ENCODE peak calls at places on chromosomes 3 and 15, in five cellular contexts. One of them, this sample, is unnamed.

GRCh38 chr3:153029350-153029749 is 132.7 kb upstream of the RAP2B start:
- DNase-seq in mesothelial cell of epicardium: no peak
- DNase-seq in fibroblast of mammary gland: peak
- DNase-seq in cardiac muscle cell: peak
- DNase-seq in esophagus muscularis mucosa: no peak
- DNase-seq in this sample: no peak

GRCh38 chr3:187841552-187841951 is 96.3 kb upstream of the BCL6 start:
- DNase-seq in cardiac muscle cell: peak
- DNase-seq in fibroblast of mammary gland: peak
- DNase-seq in mesothelial cell of epicardium: no peak
- DNase-seq in esophagus muscularis mucosa: peak
- DNase-seq in this sample: no peak

GRCh38 chr3:137509354-137510045 is 254.6 kb upstream of the SOX14 start:
- DNase-seq in fibroblast of mammary gland: no peak
- DNase-seq in esophagus muscularis mucosa: no peak
- DNase-seq in mesothelial cell of epicardium: no peak
- DNase-seq in cardiac muscle cell: no peak
- DNase-seq in this sample: no peak

GRCh38 chr3:16290827-16291196 is 25.8 kb downstream of the OXNAD1 start:
- DNase-seq in cardiac muscle cell: peak
- DNase-seq in fibroblast of mammary gland: no peak
- DNase-seq in mesothelial cell of epicardium: no peak
- DNase-seq in esophagus muscularis mucosa: no peak
- DNase-seq in this sample: no peak

GRCh38 chr3:97996988-97997387 is 24.8 kb upstream of the RIOX2 start:
- DNase-seq in esophagus muscularis mucosa: no peak
- DNase-seq in cardiac muscle cell: no peak
- DNase-seq in mesothelial cell of epicardium: no peak
- DNase-seq in fibroblast of mammary gland: no peak
- DNase-seq in this sample: no peak

GRCh38 chr15:92947071-92947730 is 47.1 kb downstream of the CHD2 start:
- DNase-seq in fibroblast of mammary gland: no peak
- DNase-seq in mesothelial cell of epicardium: no peak
- DNase-seq in cardiac muscle cell: no peak
- DNase-seq in esophagus muscularis mucosa: no peak
- DNase-seq in this sample: no peak

GRCh38 chr15:58221591-58222241 is 83.5 kb downstream of the AQP9 start:
- DNase-seq in fibroblast of mammary gland: peak
- DNase-seq in mesothelial cell of epicardium: no peak
- DNase-seq in cardiac muscle cell: peak
- DNase-seq in esophagus muscularis mucosa: no peak
- DNase-seq in this sample: peak

GRCh38 chr15:39114690-39115378 is 466.0 kb upstream of the THBS1 start:
- DNase-seq in mesothelial cell of epicardium: no peak
- DNase-seq in cardiac muscle cell: no peak
- DNase-seq in fibroblast of mammary gland: no peak
- DNase-seq in esophagus muscularis mucosa: no peak
- DNase-seq in this sample: no peak

GRCh38 chr3:179260949-179261765 is 10.2 kb upstream of the KCNMB3 start:
- DNase-seq in esophagus muscularis mucosa: peak
- DNase-seq in cardiac muscle cell: peak
- DNase-seq in mesothelial cell of epicardium: peak
- DNase-seq in fibroblast of mammary gland: peak
- DNase-seq in this sample: peak

GRCh38 chr3:30894521-30895289 is at the start of gene GADL1:
- DNase-seq in esophagus muscularis mucosa: no peak
- DNase-seq in cardiac muscle cell: peak
- DNase-seq in mesothelial cell of epicardium: peak
- DNase-seq in fibroblast of mammary gland: peak
- DNase-seq in this sample: no peak

GRCh38 chr3:71854096-71854495 is 69.1 kb upstream of the PROK2 start:
- DNase-seq in fibroblast of mammary gland: no peak
- DNase-seq in cardiac muscle cell: no peak
- DNase-seq in mesothelial cell of epicardium: no peak
- DNase-seq in esophagus muscularis mucosa: peak
- DNase-seq in this sample: no peak

GRCh38 chr3:52046186-52046913 is 10.0 kb downstream of the DUSP7 start:
- DNase-seq in cardiac muscle cell: peak
- DNase-seq in mesothelial cell of epicardium: no peak
- DNase-seq in esophagus muscularis mucosa: no peak
- DNase-seq in fibroblast of mammary gland: peak
- DNase-seq in this sample: no peak

GRCh38 chr3:179432021-179432420 is 19.2 kb downstream of the GNB4 start:
- DNase-seq in fibroblast of mammary gland: no peak
- DNase-seq in cardiac muscle cell: peak
- DNase-seq in mesothelial cell of epicardium: no peak
- DNase-seq in esophagus muscularis mucosa: no peak
- DNase-seq in this sample: peak

GRCh38 chr3:119304201-119304713 is 10.1 kb downstream of the ARHGAP31 start:
- DNase-seq in mesothelial cell of epicardium: no peak
- DNase-seq in cardiac muscle cell: peak
- DNase-seq in fibroblast of mammary gland: peak
- DNase-seq in esophagus muscularis mucosa: peak
- DNase-seq in this sample: no peak

GRCh38 chr15:23566070-23567050 is 886 bp downstream of the MKRN3 start:
- DNase-seq in esophagus muscularis mucosa: no peak
- DNase-seq in cardiac muscle cell: no peak
- DNase-seq in fibroblast of mammary gland: no peak
- DNase-seq in mesothelial cell of epicardium: no peak
- DNase-seq in this sample: no peak

GRCh38 chr3:107367353-107367752 is 9.9 kb upstream of the CCDC54 start:
- DNase-seq in cardiac muscle cell: peak
- DNase-seq in fibroblast of mammary gland: peak
- DNase-seq in mesothelial cell of epicardium: no peak
- DNase-seq in esophagus muscularis mucosa: no peak
- DNase-seq in this sample: no peak

GRCh38 chr15:29910068-29910467 is 87.8 kb upstream of the TJP1 start:
- DNase-seq in mesothelial cell of epicardium: no peak
- DNase-seq in esophagus muscularis mucosa: no peak
- DNase-seq in fibroblast of mammary gland: no peak
- DNase-seq in cardiac muscle cell: no peak
- DNase-seq in this sample: no peak

GRCh38 chr15:31271706-31272557 is 54.7 kb upstream of the KLF13 start:
- DNase-seq in cardiac muscle cell: no peak
- DNase-seq in esophagus muscularis mucosa: peak
- DNase-seq in mesothelial cell of epicardium: no peak
- DNase-seq in fibroblast of mammary gland: no peak
- DNase-seq in this sample: no peak

GRCh38 chr3:188309437-188310269 is 155.7 kb downstream of the LPP start:
- DNase-seq in cardiac muscle cell: no peak
- DNase-seq in esophagus muscularis mucosa: no peak
- DNase-seq in mesothelial cell of epicardium: no peak
- DNase-seq in fibroblast of mammary gland: no peak
- DNase-seq in this sample: no peak

DNA sequence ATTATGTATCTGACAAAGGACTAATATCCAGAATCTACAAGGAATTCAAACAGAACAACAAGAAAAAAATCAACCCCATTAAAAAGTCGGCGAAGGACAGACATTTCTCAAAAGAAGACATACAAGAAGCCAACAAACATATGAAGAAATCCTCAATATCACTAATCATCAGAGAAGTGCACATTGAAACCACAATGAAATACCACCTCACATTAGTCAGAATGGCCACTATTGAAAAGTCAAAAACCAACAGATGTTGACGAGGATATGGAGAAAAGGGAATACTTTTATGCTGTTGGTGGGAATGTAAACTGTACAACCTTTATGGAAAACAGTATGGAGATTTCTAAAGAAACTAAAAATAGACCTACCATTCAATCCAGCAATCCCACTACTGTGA is 233.1 kb upstream of the PLSCR5 start:
- DNase-seq in mesothelial cell of epicardium: no peak
- DNase-seq in esophagus muscularis mucosa: no peak
- DNase-seq in cardiac muscle cell: no peak
- DNase-seq in fibroblast of mammary gland: peak
- DNase-seq in this sample: no peak
- TF ChIP-seq CTCF in mesothelial cell of epicardium: no peak
- TF ChIP-seq CTCF in esophagus muscularis mucosa: no peak
- TF ChIP-seq CTCF in cardiac muscle cell: no peak
- TF ChIP-seq CTCF in fibroblast of mammary gland: no peak
- TF ChIP-seq CTCF in this sample: no peak

GRCh38 chr15:33735637-33736247 is 232.6 kb upstream of the CHRM5 start:
- DNase-seq in fibroblast of mammary gland: peak
- DNase-seq in mesothelial cell of epicardium: no peak
- DNase-seq in cardiac muscle cell: peak
- DNase-seq in esophagus muscularis mucosa: no peak
- DNase-seq in this sample: no peak
- TF ChIP-seq CTCF in fibroblast of mammary gland: peak
- TF ChIP-seq CTCF in mesothelial cell of epicardium: no peak
- TF ChIP-seq CTCF in cardiac muscle cell: peak
- TF ChIP-seq CTCF in esophagus muscularis mucosa: peak
- TF ChIP-seq CTCF in this sample: peak

GRCh38 chr3:146581877-146582508 is 23.2 kb downstream of the PLSCR5 start:
- DNase-seq in mesothelial cell of epicardium: no peak
- DNase-seq in cardiac muscle cell: peak
- DNase-seq in esophagus muscularis mucosa: no peak
- DNase-seq in fibroblast of mammary gland: peak
- DNase-seq in this sample: no peak

GRCh38 chr3:146574173-146574572 is 29.8 kb upstream of the PLSCR1 start:
- DNase-seq in esophagus muscularis mucosa: no peak
- DNase-seq in cardiac muscle cell: no peak
- DNase-seq in mesothelial cell of epicardium: no peak
- DNase-seq in fibroblast of mammary gland: no peak
- DNase-seq in this sample: no peak

GRCh38 chr3:146581080-146581601 is 24.0 kb downstream of the PLSCR5 start:
- DNase-seq in mesothelial cell of epicardium: no peak
- DNase-seq in fibroblast of mammary gland: no peak
- DNase-seq in cardiac muscle cell: peak
- DNase-seq in esophagus muscularis mucosa: no peak
- DNase-seq in this sample: no peak

GRCh38 chr3:146577662-146578061 is 27.5 kb downstream of the PLSCR5 start:
- DNase-seq in cardiac muscle cell: peak
- DNase-seq in esophagus muscularis mucosa: no peak
- DNase-seq in fibroblast of mammary gland: peak
- DNase-seq in mesothelial cell of epicardium: no peak
- DNase-seq in this sample: no peak
- TF ChIP-seq CTCF in cardiac muscle cell: peak
- TF ChIP-seq CTCF in esophagus muscularis mucosa: peak
- TF ChIP-seq CTCF in fibroblast of mammary gland: peak
- TF ChIP-seq CTCF in mesothelial cell of epicardium: peak
- TF ChIP-seq CTCF in this sample: peak

GRCh38 chr15:48966595-48967301 is 3.0 kb upstream of the SHC4 start:
- DNase-seq in fibroblast of mammary gland: peak
- DNase-seq in mesothelial cell of epicardium: no peak
- DNase-seq in esophagus muscularis mucosa: peak
- DNase-seq in cardiac muscle cell: peak
- DNase-seq in this sample: no peak

GRCh38 chr15:48964898-48965297 is 1.2 kb upstream of the SHC4 start:
- DNase-seq in fibroblast of mammary gland: no peak
- DNase-seq in esophagus muscularis mucosa: no peak
- DNase-seq in mesothelial cell of epicardium: no peak
- DNase-seq in cardiac muscle cell: no peak
- DNase-seq in this sample: no peak

GRCh38 chr15:48962662-48963523 is 826 bp downstream of the SHC4 start:
- DNase-seq in mesothelial cell of epicardium: no peak
- DNase-seq in cardiac muscle cell: peak
- DNase-seq in fibroblast of mammary gland: peak
- DNase-seq in esophagus muscularis mucosa: no peak
- DNase-seq in this sample: no peak

GRCh38 chr15:48965972-48966371 is 2.3 kb upstream of the SHC4 start:
- DNase-seq in fibroblast of mammary gland: peak
- DNase-seq in cardiac muscle cell: peak
- DNase-seq in mesothelial cell of epicardium: no peak
- DNase-seq in esophagus muscularis mucosa: no peak
- DNase-seq in this sample: no peak

DNA sequence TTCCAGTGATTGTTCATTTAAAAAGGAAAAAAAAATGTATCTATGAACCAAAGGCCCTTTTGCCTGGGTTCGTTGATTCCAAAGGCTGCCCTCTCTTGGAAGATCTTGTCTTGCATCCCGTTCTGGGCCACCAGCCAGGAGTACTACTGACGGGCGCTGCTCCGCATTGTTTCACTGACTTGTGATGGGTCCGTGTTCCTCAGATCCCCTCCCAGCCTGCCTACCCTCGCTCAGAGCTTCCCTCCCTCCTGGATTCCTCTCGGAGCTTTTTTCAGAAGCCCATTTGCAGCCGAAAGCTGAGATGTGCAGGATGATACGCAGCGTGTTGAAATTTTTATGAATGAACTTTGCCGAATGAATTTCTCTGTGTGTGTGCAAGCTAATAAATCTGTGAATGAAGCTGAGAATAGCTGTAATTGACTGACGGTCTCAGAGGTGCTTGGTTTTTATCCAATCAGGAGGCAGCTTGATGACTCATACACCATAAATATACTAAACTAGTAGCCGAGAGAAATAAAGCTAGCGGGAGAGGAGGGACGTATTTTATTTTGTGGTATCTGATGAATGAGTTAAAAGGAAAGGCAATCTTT is at the start of gene SHC4:
- DNase-seq in esophagus muscularis mucosa: no peak
- DNase-seq in fibroblast of mammary gland: peak
- DNase-seq in mesothelial cell of epicardium: peak
- DNase-seq in cardiac muscle cell: peak
- DNase-seq in this sample: no peak
- TF ChIP-seq CTCF in esophagus muscularis mucosa: peak
- TF ChIP-seq CTCF in fibroblast of mammary gland: peak
- TF ChIP-seq CTCF in mesothelial cell of epicardium: no peak
- TF ChIP-seq CTCF in cardiac muscle cell: peak
- TF ChIP-seq CTCF in this sample: no peak

DNA sequence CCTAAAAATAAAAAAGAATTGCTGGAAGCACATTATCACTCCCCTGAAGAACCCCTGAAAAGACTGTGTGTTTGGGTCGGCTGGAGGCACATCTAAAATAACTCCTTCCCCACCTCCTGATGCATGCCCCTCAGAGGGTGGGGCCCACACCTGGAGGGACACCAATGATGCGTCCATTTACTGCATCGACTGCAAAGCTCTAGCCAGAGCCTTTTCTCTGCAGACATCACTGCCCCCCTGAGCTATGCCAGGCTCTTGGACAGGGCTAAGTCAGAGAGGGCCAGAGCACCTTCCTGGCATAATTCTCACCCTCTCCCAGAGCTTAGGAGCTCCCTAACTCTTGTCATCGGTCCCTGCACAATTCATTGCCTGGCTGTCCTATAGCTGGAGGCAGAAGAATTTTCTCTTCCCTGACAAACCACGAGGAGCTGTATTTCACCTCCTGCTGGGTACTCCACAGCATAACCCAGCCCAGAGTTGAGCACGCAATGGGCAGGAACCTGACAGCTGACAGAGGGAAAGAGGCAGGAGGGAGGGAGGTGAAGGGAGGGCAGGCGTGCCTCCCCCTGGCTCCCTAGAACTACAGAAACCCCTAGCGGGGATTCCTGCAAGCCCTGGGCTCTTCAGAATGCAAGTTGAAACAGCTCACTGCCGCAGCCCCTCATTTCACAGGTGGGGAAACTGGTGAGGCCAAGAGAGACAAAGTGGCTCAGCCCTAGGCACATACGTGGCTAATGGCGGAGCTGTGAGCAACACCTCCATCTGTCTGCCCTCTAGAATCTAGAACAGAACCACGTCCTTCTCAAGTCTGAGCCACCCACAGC is 46.6 kb downstream of the XXYLT1 start:
- DNase-seq in fibroblast of mammary gland: no peak
- DNase-seq in cardiac muscle cell: no peak
- DNase-seq in mesothelial cell of epicardium: no peak
- DNase-seq in esophagus muscularis mucosa: no peak
- DNase-seq in this sample: no peak
- TF ChIP-seq CTCF in fibroblast of mammary gland: no peak
- TF ChIP-seq CTCF in cardiac muscle cell: no peak
- TF ChIP-seq CTCF in mesothelial cell of epicardium: no peak
- TF ChIP-seq CTCF in esophagus muscularis mucosa: no peak
- TF ChIP-seq CTCF in this sample: no peak

This sample was measured in CD14-positive monocyte.